ENCODE peak calls at places on chromosomes 3 and 15, in ten cellular contexts. B, K, U, A, Q, I, G, X, C and Y are unnamed samples.

GRCh38 chr3:175620093-175620492 is 761.0 kb downstream of the NAALADL2 start:
- DNase-seq in B (no peak), K (no peak), U (no peak), A (no peak), Q (no peak), I (no peak), G (no peak), X (no peak), C (no peak), Y (no peak)

GRCh38 chr3:143595456-143596077 is 252.7 kb downstream of the SLC9A9 start:
- DNase-seq in B (no peak), K (no peak), U (no peak), A (no peak), Q (no peak), I (no peak), G (no peak), X (no peak), C (no peak), Y (no peak)

GRCh38 chr3:32842531-32842931 is 24.7 kb downstream of the TRIM71 start:
- DNase-seq in B (no peak), K (no peak), U (no peak), A (peak), Q (no peak), I (no peak), G (no peak), X (no peak), C (no peak), Y (no peak)

GRCh38 chr3:150216041-150216811 is 191.9 kb upstream of the TSC22D2 start:
- DNase-seq in B (no peak), K (no peak), U (peak), A (peak), Q (peak), I (no peak), G (peak), X (no peak), C (no peak), Y (no peak)

GRCh38 chr3:87793322-87793877 is 265.4 kb downstream of the CGGBP1 start:
- DNase-seq in B (no peak), K (no peak), U (no peak), A (no peak), Q (no peak), I (no peak), G (no peak), X (no peak), C (no peak), Y (no peak)

GRCh38 chr15:72203507-72203837 is 5.9 kb upstream of the GRAMD2A start:
- DNase-seq in B (no peak), K (peak), U (peak), A (peak), Q (peak), I (no peak), G (peak), X (no peak), C (no peak), Y (peak)

GRCh38 chr3:4355401-4356224 is 52.4 kb downstream of the SETMAR start:
- DNase-seq in B (no peak), K (no peak), U (no peak), A (no peak), Q (no peak), I (no peak), G (peak), X (no peak), C (no peak), Y (peak)

GRCh38 chr15:52414936-52415335 is 113.7 kb downstream of the MYO5A start:
- DNase-seq in B (no peak), K (no peak), U (no peak), A (no peak), Q (no peak), I (no peak), G (no peak), X (no peak), C (no peak), Y (no peak)

GRCh38 chr3:143171141-143171651 is 51.6 kb downstream of the CHST2 start:
- DNase-seq in B (no peak), K (no peak), U (peak), A (no peak), Q (no peak), I (no peak), G (peak), X (no peak), C (peak), Y (no peak)

GRCh38 chr15:47203993-47204392 is 513.3 kb upstream of the SEMA6D start:
- DNase-seq in B (no peak), K (no peak), U (no peak), A (no peak), Q (no peak), I (no peak), G (no peak), X (no peak), C (no peak), Y (no peak)

GRCh38 chr3:24156466-24156865 is 211.4 kb downstream of the NR1D2 start:
- DNase-seq in B (no peak), K (no peak), U (peak), A (peak), Q (no peak), I (peak), G (no peak), X (no peak), C (no peak), Y (no peak)

GRCh38 chr15:64749167-64749566 is 26.2 kb downstream of the RBPMS2 start:
- DNase-seq in B (no peak), K (no peak), U (peak), A (peak), Q (no peak), I (no peak), G (no peak), X (no peak), C (no peak), Y (no peak)

GRCh38 chr3:78604328-78604727 is 1163.5 kb downstream of the ROBO1 start:
- DNase-seq in B (no peak), K (no peak), U (peak), A (peak), Q (no peak), I (no peak), G (peak), X (no peak), C (no peak), Y (peak)

GRCh38 chr15:41734079-41734478 is 40.2 kb upstream of the MAPKBP1 start:
- DNase-seq in B (no peak), K (no peak), U (no peak), A (no peak), Q (no peak), I (no peak), G (no peak), X (no peak), C (no peak), Y (no peak)

GRCh38 chr3:134927596-134927995 is 132.5 kb downstream of the EPHB1 start:
- DNase-seq in B (no peak), K (no peak), U (no peak), A (no peak), Q (no peak), I (no peak), G (no peak), X (no peak), C (no peak), Y (no peak)

GRCh38 chr3:66362541-66362941 is 138.3 kb downstream of the LRIG1 start:
- DNase-seq in B (no peak), K (no peak), U (no peak), A (peak), Q (no peak), I (no peak), G (peak), X (no peak), C (no peak), Y (peak)

GRCh38 chr3:157705258-157705657 is 202.0 kb upstream of the VEPH1 start:
- DNase-seq in B (no peak), K (no peak), U (no peak), A (no peak), Q (no peak), I (no peak), G (no peak), X (no peak), C (no peak), Y (no peak)

GRCh38 chr15:101445562-101446526 is 43.7 kb downstream of the PCSK6 start:
- DNase-seq in B (no peak), K (no peak), U (peak), A (peak), Q (no peak), I (no peak), G (peak), X (no peak), C (no peak), Y (no peak)

GRCh38 chr3:32175607-32176197 is 62.8 kb upstream of the CMTM8 start:
- DNase-seq in B (peak), K (no peak), U (peak), A (peak), Q (no peak), I (peak), G (peak), X (no peak), C (peak), Y (no peak)

GRCh38 chr3:37861540-37862051 is at the start of gene CTDSPL:
- DNase-seq in B (no peak), K (peak), U (peak), A (no peak), Q (no peak), I (peak), G (no peak), X (peak), C (no peak), Y (no peak)

GRCh38 chr3:112813016-112813415 is 33.6 kb downstream of the CD200R1L start:
- DNase-seq in B (no peak), K (no peak), U (no peak), A (no peak), Q (no peak), I (no peak), G (no peak), X (no peak), C (no peak), Y (no peak)

GRCh38 chr3:29440321-29441019 is 159.6 kb downstream of the RBMS3 start:
- DNase-seq in B (no peak), K (no peak), U (no peak), A (peak), Q (no peak), I (no peak), G (peak), X (no peak), C (no peak), Y (no peak)

GRCh38 chr3:119893769-119894168 is 111.9 kb downstream of the NR1I2 start:
- DNase-seq in B (no peak), K (no peak), U (no peak), A (no peak), Q (no peak), I (no peak), G (no peak), X (no peak), C (no peak), Y (no peak)

GRCh38 chr15:87576486-87577176 is 679.9 kb downstream of the NTRK3 start:
- DNase-seq in B (no peak), K (no peak), U (no peak), A (no peak), Q (no peak), I (no peak), G (no peak), X (no peak), C (no peak), Y (no peak)

GRCh38 chr15:88256261-88257230 is at the start of gene NTRK3:
- DNase-seq in B (no peak), K (peak), U (no peak), A (no peak), Q (peak), I (no peak), G (peak), X (no peak), C (no peak), Y (no peak)

GRCh38 chr3:127595303-127595702 is 2.9 kb upstream of the MCM2 start:
- DNase-seq in B (no peak), K (no peak), U (no peak), A (no peak), Q (no peak), I (no peak), G (no peak), X (no peak), C (no peak), Y (no peak)